ENCODE peak calls at places on chromosomes 11 and 22, in ten cellular contexts. One of them, this sample, is unnamed.
A peak's percentile ranks its signal among the peaks of the same experiment; 100 is the strongest.

GRCh38 chr11:104365676-104366075 is 201.7 kb upstream of the PDGFD start:
- DNase-seq in thoracic aorta: no peak
- DNase-seq in coronary artery: no peak
- DNase-seq in non-pigmented ciliary epithelial cell: no peak
- DNase-seq in T-helper 1 cell: no peak
- DNase-seq in GM12865: no peak
- DNase-seq in stimulated activated CD4-positive, alpha-beta T cell treated with anti-CD3 and anti-CD28 coated beads, Interleukin-1b, Interleukin-23, amount 100 ng/mL, for 24 hours: no peak
- DNase-seq in activated effector memory CD4-positive, alpha-beta T cell treated with Interleukin-2 at 50 U/mL for 16 hours: no peak
- DNase-seq in amniotic stem cell: no peak
- DNase-seq in activated T-cell treated with anti-CD3 and anti-CD28 coated beads for 48 hours: no peak
- DNase-seq in this sample: peak; percentile 33

GRCh38 chr11:123690490-123690889 is 36.1 kb upstream of the SCN3B start:
- DNase-seq in coronary artery: no peak
- DNase-seq in activated T-cell treated with anti-CD3 and anti-CD28 coated beads for 48 hours: peak; percentile 5
- DNase-seq in non-pigmented ciliary epithelial cell: peak; percentile 28
- DNase-seq in thoracic aorta: no peak
- DNase-seq in amniotic stem cell: no peak
- DNase-seq in GM12865: no peak
- DNase-seq in stimulated activated CD4-positive, alpha-beta T cell treated with anti-CD3 and anti-CD28 coated beads, Interleukin-1b, Interleukin-23, amount 100 ng/mL, for 24 hours: no peak
- DNase-seq in activated effector memory CD4-positive, alpha-beta T cell treated with Interleukin-2 at 50 U/mL for 16 hours: no peak
- DNase-seq in T-helper 1 cell: no peak
- DNase-seq in this sample: no peak

GRCh38 chr11:2691991-2692841 is 7.6 kb downstream of the KCNQ1OT1 start:
- DNase-seq in coronary artery: no peak
- DNase-seq in thoracic aorta: no peak
- DNase-seq in stimulated activated CD4-positive, alpha-beta T cell treated with anti-CD3 and anti-CD28 coated beads, Interleukin-1b, Interleukin-23, amount 100 ng/mL, for 24 hours: no peak
- DNase-seq in activated effector memory CD4-positive, alpha-beta T cell treated with Interleukin-2 at 50 U/mL for 16 hours: no peak
- DNase-seq in amniotic stem cell: no peak
- DNase-seq in activated T-cell treated with anti-CD3 and anti-CD28 coated beads for 48 hours: no peak
- DNase-seq in non-pigmented ciliary epithelial cell: no peak
- DNase-seq in GM12865: peak; percentile 18
- DNase-seq in T-helper 1 cell: no peak
- DNase-seq in this sample: peak; percentile 24

GRCh38 chr11:47393163-47394049 is 15.0 kb upstream of the SLC39A13 start:
- DNase-seq in activated T-cell treated with anti-CD3 and anti-CD28 coated beads for 48 hours: no peak
- DNase-seq in GM12865: no peak
- DNase-seq in coronary artery: no peak
- DNase-seq in stimulated activated CD4-positive, alpha-beta T cell treated with anti-CD3 and anti-CD28 coated beads, Interleukin-1b, Interleukin-23, amount 100 ng/mL, for 24 hours: no peak
- DNase-seq in amniotic stem cell: peak; percentile 26
- DNase-seq in thoracic aorta: no peak
- DNase-seq in T-helper 1 cell: no peak
- DNase-seq in non-pigmented ciliary epithelial cell: no peak
- DNase-seq in activated effector memory CD4-positive, alpha-beta T cell treated with Interleukin-2 at 50 U/mL for 16 hours: no peak
- DNase-seq in this sample: no peak

GRCh38 chr11:62245271-62245753 is 3.3 kb downstream of the SCGB1D2 start:
- DNase-seq in T-helper 1 cell: no peak
- DNase-seq in amniotic stem cell: no peak
- DNase-seq in thoracic aorta: no peak
- DNase-seq in activated T-cell treated with anti-CD3 and anti-CD28 coated beads for 48 hours: no peak
- DNase-seq in coronary artery: no peak
- DNase-seq in activated effector memory CD4-positive, alpha-beta T cell treated with Interleukin-2 at 50 U/mL for 16 hours: no peak
- DNase-seq in stimulated activated CD4-positive, alpha-beta T cell treated with anti-CD3 and anti-CD28 coated beads, Interleukin-1b, Interleukin-23, amount 100 ng/mL, for 24 hours: no peak
- DNase-seq in GM12865: peak; percentile 33
- DNase-seq in non-pigmented ciliary epithelial cell: no peak
- DNase-seq in this sample: peak; percentile 52

GRCh38 chr11:1559103-1559951 is 12.7 kb downstream of the DUSP8 start:
- DNase-seq in activated effector memory CD4-positive, alpha-beta T cell treated with Interleukin-2 at 50 U/mL for 16 hours: no peak
- DNase-seq in GM12865: no peak
- DNase-seq in stimulated activated CD4-positive, alpha-beta T cell treated with anti-CD3 and anti-CD28 coated beads, Interleukin-1b, Interleukin-23, amount 100 ng/mL, for 24 hours: no peak
- DNase-seq in thoracic aorta: peak; percentile 94
- DNase-seq in T-helper 1 cell: no peak
- DNase-seq in activated T-cell treated with anti-CD3 and anti-CD28 coated beads for 48 hours: no peak
- DNase-seq in non-pigmented ciliary epithelial cell: no peak
- DNase-seq in amniotic stem cell: no peak
- DNase-seq in coronary artery: peak; percentile 98
- DNase-seq in this sample: no peak

GRCh38 chr11:15097411-15097810 is 17.3 kb upstream of the INSC start:
- DNase-seq in non-pigmented ciliary epithelial cell: no peak
- DNase-seq in activated effector memory CD4-positive, alpha-beta T cell treated with Interleukin-2 at 50 U/mL for 16 hours: no peak
- DNase-seq in coronary artery: no peak
- DNase-seq in activated T-cell treated with anti-CD3 and anti-CD28 coated beads for 48 hours: no peak
- DNase-seq in amniotic stem cell: no peak
- DNase-seq in stimulated activated CD4-positive, alpha-beta T cell treated with anti-CD3 and anti-CD28 coated beads, Interleukin-1b, Interleukin-23, amount 100 ng/mL, for 24 hours: no peak
- DNase-seq in thoracic aorta: no peak
- DNase-seq in T-helper 1 cell: no peak
- DNase-seq in GM12865: no peak
- DNase-seq in this sample: no peak

GRCh38 chr22:31083377-31083768 is 2.3 kb downstream of the SMTN start:
- DNase-seq in non-pigmented ciliary epithelial cell: no peak
- DNase-seq in T-helper 1 cell: no peak
- DNase-seq in amniotic stem cell: no peak
- DNase-seq in activated T-cell treated with anti-CD3 and anti-CD28 coated beads for 48 hours: no peak
- DNase-seq in activated effector memory CD4-positive, alpha-beta T cell treated with Interleukin-2 at 50 U/mL for 16 hours: no peak
- DNase-seq in stimulated activated CD4-positive, alpha-beta T cell treated with anti-CD3 and anti-CD28 coated beads, Interleukin-1b, Interleukin-23, amount 100 ng/mL, for 24 hours: no peak
- DNase-seq in GM12865: no peak
- DNase-seq in thoracic aorta: no peak
- DNase-seq in coronary artery: peak; percentile 77
- DNase-seq in this sample: no peak

This sample was measured in DND-41.